ENCODE peak calls at places on chromosomes 11 and 22, in six cellular contexts. Z is stimulated activated CD8-positive, alpha-beta memory T cell treated with anti-CD3 and anti-CD28 coated beads, Interleukin-7, amount 100 ng/mL, for 48 hours; Y is mucosa of gallbladder; L is cardiac fibroblast; B is T-cell; P is lung microvascular endothelial cell. R is an unnamed sample.

GRCh38 chr11:36306888-36307287 is 10.8 kb downstream of the PRR5L start:
- DNase-seq in Z (no peak), Y (no peak), L (peak), B (no peak), P (peak), R (peak)

GRCh38 chr11:18599739-18600230 is at the start of gene MISFA:
- DNase-seq in Z (no peak), Y (no peak), L (peak), B (no peak), P (no peak), R (no peak)

GRCh38 chr22:46909237-46910030 is 147.0 kb downstream of the TBC1D22A start:
- DNase-seq in Z (no peak), Y (no peak), L (no peak), B (no peak), P (no peak), R (no peak)

GRCh38 chr22:47616396-47617020 is 854.1 kb downstream of the TBC1D22A start:
- DNase-seq in Z (no peak), Y (no peak), L (no peak), B (no peak), P (no peak), R (no peak)

GRCh38 chr11:104653011-104653806 is 245.1 kb downstream of the CASP12 start:
- DNase-seq in Z (no peak), Y (peak), L (peak), B (no peak), P (no peak), R (no peak)

GRCh38 chr11:65858354-65859133 is 564 bp upstream of the CFL1 start:
- DNase-seq in Z (no peak), Y (no peak), L (no peak), B (no peak), P (no peak), R (peak)

GRCh38 chr11:16863382-16863781 is 124.9 kb downstream of the C11orf58 start:
- DNase-seq in Z (no peak), Y (no peak), L (no peak), B (no peak), P (no peak), R (no peak)

GRCh38 chr22:44459041-44459440 is 39.0 kb downstream of the RTL6 start:
- DNase-seq in Z (no peak), Y (no peak), L (no peak), B (no peak), P (no peak), R (no peak)

GRCh38 chr11:34564807-34565241 is 51.2 kb upstream of the ELF5 start:
- DNase-seq in Z (no peak), Y (no peak), L (no peak), B (no peak), P (no peak), R (no peak)

GRCh38 chr11:121451178-121451981 is 734 bp upstream of the SORL1 start:
- DNase-seq in Z (no peak), Y (no peak), L (peak), B (no peak), P (no peak), R (no peak)

GRCh38 chr11:1531961-1532586 is 40.0 kb downstream of the DUSP8 start:
- DNase-seq in Z (no peak), Y (peak), L (no peak), B (no peak), P (peak), R (peak)

GRCh38 chr11:79018371-79018849 is 422.4 kb downstream of the TENM4 start:
- DNase-seq in Z (no peak), Y (no peak), L (peak), B (no peak), P (peak), R (no peak)

GRCh38 chr22:29259253-29259899 is 8.4 kb downstream of the RHBDD3 start:
- DNase-seq in Z (no peak), Y (no peak), L (no peak), B (no peak), P (no peak), R (no peak)

GRCh38 chr11:67365756-67366384 is 7.5 kb downstream of the CLCF1 start:
- DNase-seq in Z (no peak), Y (no peak), L (peak), B (no peak), P (no peak), R (no peak)

GRCh38 chr22:25081409-25081824 is 118.2 kb upstream of the CRYBB3 start:
- DNase-seq in Z (no peak), Y (peak), L (peak), B (peak), P (peak), R (peak)

GRCh38 chr22:19178065-19178658 is 374 bp downstream of the SLC25A1 start:
- DNase-seq in Z (no peak), Y (peak), L (no peak), B (no peak), P (peak), R (no peak)